ENCODE peak calls at places on chromosomes 1 and 21, in six cellular contexts. One of them, this sample, is unnamed.

GRCh38 chr1:167357305-167357704 is 136.6 kb downstream of the POU2F1 start:
- DNase-seq in DND-41: no peak
- DNase-seq in fibroblast of lung: no peak
- DNase-seq in hepatocyte: no peak
- DNase-seq in PC-3: no peak
- DNase-seq in astrocyte: no peak
- DNase-seq in this sample: no peak

GRCh38 chr1:94947453-94947852 is 20.5 kb upstream of the CNN3 start:
- DNase-seq in DND-41: no peak
- DNase-seq in fibroblast of lung: peak; percentile 93
- DNase-seq in hepatocyte: peak; percentile 33
- DNase-seq in PC-3: no peak
- DNase-seq in astrocyte: peak; percentile 91
- DNase-seq in this sample: no peak

GRCh38 chr1:67830226-67830625 is 3.0 kb downstream of the GNG12 start:
- DNase-seq in DND-41: no peak
- DNase-seq in fibroblast of lung: peak; percentile 54
- DNase-seq in hepatocyte: no peak
- DNase-seq in PC-3: peak; percentile 52
- DNase-seq in astrocyte: peak; percentile 41
- DNase-seq in this sample: no peak

GRCh38 chr1:32240140-32240951 is 6.7 kb upstream of the FAM167B start:
- DNase-seq in DND-41: no peak
- DNase-seq in fibroblast of lung: peak; percentile 58
- DNase-seq in hepatocyte: peak; percentile 77
- DNase-seq in PC-3: peak; percentile 75
- DNase-seq in astrocyte: peak; percentile 27
- DNase-seq in this sample: peak; percentile 63

GRCh38 chr1:221840511-221841243 is 98.8 kb upstream of the DUSP10 start:
- DNase-seq in DND-41: no peak
- DNase-seq in fibroblast of lung: no peak
- DNase-seq in hepatocyte: no peak
- DNase-seq in PC-3: no peak
- DNase-seq in astrocyte: no peak
- DNase-seq in this sample: no peak

GRCh38 chr1:170714163-170714562 is 50.2 kb downstream of the PRRX1 start:
- DNase-seq in DND-41: no peak
- DNase-seq in fibroblast of lung: no peak
- DNase-seq in hepatocyte: no peak
- DNase-seq in PC-3: no peak
- DNase-seq in astrocyte: no peak
- DNase-seq in this sample: peak; percentile 91

GRCh38 chr1:23389846-23390321 is 20.2 kb upstream of the ZNF436 start:
- DNase-seq in DND-41: no peak
- DNase-seq in fibroblast of lung: no peak
- DNase-seq in hepatocyte: no peak
- DNase-seq in PC-3: no peak
- DNase-seq in astrocyte: no peak
- DNase-seq in this sample: no peak

GRCh38 chr21:29217818-29218252 is 80.9 kb upstream of the BACH1 start:
- DNase-seq in DND-41: no peak
- DNase-seq in fibroblast of lung: peak; percentile 97
- DNase-seq in hepatocyte: peak; percentile 27
- DNase-seq in PC-3: peak; percentile 98
- DNase-seq in astrocyte: peak; percentile 97
- DNase-seq in this sample: peak; percentile 61

GRCh38 chr1:47431534-47431933 is 6.3 kb upstream of the FOXD2 start:
- DNase-seq in DND-41: no peak
- DNase-seq in fibroblast of lung: peak; percentile 59
- DNase-seq in hepatocyte: no peak
- DNase-seq in PC-3: no peak
- DNase-seq in astrocyte: peak; percentile 36
- DNase-seq in this sample: no peak

GRCh38 chr1:47433453-47434050 is 4.3 kb upstream of the FOXD2 start:
- DNase-seq in DND-41: no peak
- DNase-seq in fibroblast of lung: no peak
- DNase-seq in hepatocyte: no peak
- DNase-seq in PC-3: no peak
- DNase-seq in astrocyte: no peak
- DNase-seq in this sample: no peak

GRCh38 chr1:47433037-47433421 is 4.8 kb upstream of the FOXD2 start:
- DNase-seq in DND-41: no peak
- DNase-seq in fibroblast of lung: no peak
- DNase-seq in hepatocyte: no peak
- DNase-seq in PC-3: no peak
- DNase-seq in astrocyte: no peak
- DNase-seq in this sample: no peak

GRCh38 chr1:47434051-47434842 is 3.6 kb upstream of the FOXD2 start:
- DNase-seq in DND-41: no peak
- DNase-seq in fibroblast of lung: peak; percentile 46
- DNase-seq in hepatocyte: peak; percentile 57
- DNase-seq in PC-3: peak; percentile 56
- DNase-seq in astrocyte: peak; percentile 34
- DNase-seq in this sample: peak; percentile 67

DNA sequence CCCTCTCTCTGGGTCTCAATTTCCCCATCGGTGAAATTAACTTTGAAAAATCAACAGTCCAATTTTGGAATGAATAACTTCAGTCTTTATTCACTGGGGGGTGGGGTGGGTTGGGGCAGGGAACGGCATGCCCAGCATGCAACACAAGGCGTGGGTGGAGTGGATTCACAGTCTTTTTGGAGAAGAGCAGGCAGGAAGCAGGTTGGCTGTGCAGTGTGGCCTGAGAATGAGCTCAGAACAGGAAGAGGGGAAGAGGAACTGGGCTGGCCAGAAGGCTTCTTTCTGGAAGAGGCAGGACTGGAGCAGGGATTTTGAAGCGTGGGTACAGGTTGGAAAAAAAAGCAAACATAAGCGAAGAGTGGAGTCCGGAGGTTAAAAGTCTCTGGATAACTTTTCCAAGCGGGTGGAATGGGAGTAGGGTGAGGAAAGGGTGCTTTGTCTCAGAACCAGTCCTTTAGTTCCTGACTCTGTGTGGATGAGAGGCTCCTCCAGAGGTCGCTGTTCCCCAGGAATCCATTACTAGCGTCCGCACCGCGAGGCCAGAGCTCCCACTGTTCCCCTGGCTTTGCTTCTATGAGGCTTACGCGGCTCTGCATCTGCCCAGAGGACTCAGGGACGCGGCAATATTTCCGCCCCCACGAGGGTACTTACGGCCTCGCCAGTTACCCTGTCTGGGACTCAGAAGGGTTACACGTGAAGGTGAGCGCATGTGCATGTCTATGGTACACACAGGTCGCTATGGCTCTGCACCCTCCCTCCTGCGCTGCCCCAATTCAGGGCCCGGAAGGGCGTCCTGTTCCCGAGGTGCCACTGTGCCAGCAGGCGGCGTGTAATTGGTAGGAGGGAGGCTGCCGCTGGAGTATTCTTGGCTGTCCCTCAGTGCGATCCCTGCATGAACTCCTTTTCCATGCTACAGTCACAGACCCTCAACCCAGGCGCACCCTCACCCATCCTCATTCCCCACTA is 5.5 kb upstream of the FOXD2 start:
- DNase-seq in DND-41: no peak
- DNase-seq in fibroblast of lung: peak; percentile 56
- DNase-seq in hepatocyte: peak; percentile 93
- DNase-seq in PC-3: peak; percentile 69
- DNase-seq in astrocyte: peak; percentile 30
- DNase-seq in this sample: peak; percentile 87
- TF ChIP-seq EZH2 in DND-41: no peak
- TF ChIP-seq EZH2 in fibroblast of lung: no peak
- TF ChIP-seq EZH2 in hepatocyte: no peak
- TF ChIP-seq EZH2 in PC-3: no peak
- TF ChIP-seq EZH2 in astrocyte: peak; percentile 65
- TF ChIP-seq EZH2 in this sample: no peak

GRCh38 chr1:161709373-161709772 is 2.3 kb downstream of the FCRLA start:
- DNase-seq in DND-41: no peak
- DNase-seq in fibroblast of lung: no peak
- DNase-seq in hepatocyte: no peak
- DNase-seq in PC-3: no peak
- DNase-seq in astrocyte: no peak
- DNase-seq in this sample: no peak

GRCh38 chr1:161705537-161705936 is 1.5 kb upstream of the FCRLA start:
- DNase-seq in DND-41: no peak
- DNase-seq in fibroblast of lung: no peak
- DNase-seq in hepatocyte: no peak
- DNase-seq in PC-3: no peak
- DNase-seq in astrocyte: no peak
- DNase-seq in this sample: no peak

GRCh38 chr1:161707503-161707902 is 474 bp downstream of the FCRLA start:
- DNase-seq in DND-41: no peak
- DNase-seq in fibroblast of lung: no peak
- DNase-seq in hepatocyte: no peak
- DNase-seq in PC-3: no peak
- DNase-seq in astrocyte: no peak
- DNase-seq in this sample: no peak

GRCh38 chr1:161706116-161706482 is 930 bp upstream of the FCRLA start:
- DNase-seq in DND-41: no peak
- DNase-seq in fibroblast of lung: peak; percentile 78
- DNase-seq in hepatocyte: no peak
- DNase-seq in PC-3: no peak
- DNase-seq in astrocyte: peak; percentile 72
- DNase-seq in this sample: peak; percentile 43

DNA sequence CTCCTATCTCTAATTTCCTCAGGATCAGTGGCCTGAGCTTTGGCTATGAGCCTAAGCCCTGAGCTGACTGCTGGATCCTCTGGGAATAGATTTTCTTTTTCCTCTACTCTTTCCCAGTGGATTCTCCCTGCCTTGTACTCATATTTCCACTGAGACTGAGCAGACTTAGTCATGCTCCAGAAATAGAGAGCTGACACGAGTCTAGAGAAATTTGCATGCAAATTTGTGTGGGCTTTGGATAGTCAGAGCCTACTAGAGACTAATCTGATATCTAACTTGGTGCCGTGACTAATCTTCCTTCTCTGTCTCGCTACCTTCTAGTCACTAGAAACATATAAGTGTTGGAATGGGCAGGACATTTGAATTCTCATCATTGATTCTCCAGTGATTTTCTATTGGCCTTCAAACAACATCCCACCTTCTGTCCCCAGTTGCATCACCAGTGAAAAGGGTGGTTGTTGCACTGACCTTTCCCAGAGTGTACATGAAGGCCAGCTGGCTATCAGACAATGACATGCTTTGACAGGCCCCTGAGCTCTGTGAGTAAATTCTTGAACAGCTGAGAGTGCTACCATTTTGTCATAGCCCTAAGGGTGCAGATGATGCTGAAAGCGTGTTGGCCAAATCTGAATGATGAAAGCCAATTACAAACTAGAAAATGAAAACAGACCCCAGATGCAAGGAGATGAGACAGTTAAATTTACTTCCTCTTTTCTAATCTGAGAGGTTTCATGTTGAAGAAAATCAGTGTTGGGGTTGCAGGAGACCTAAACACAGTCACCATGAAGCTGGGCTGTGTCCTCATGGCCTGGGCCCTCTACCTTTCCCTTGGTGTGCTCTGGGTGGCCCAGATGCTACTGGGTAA is at the start of gene FCRLA:
- DNase-seq in DND-41: no peak
- DNase-seq in fibroblast of lung: peak; percentile 97
- DNase-seq in hepatocyte: peak; percentile 34
- DNase-seq in PC-3: peak; percentile 68
- DNase-seq in astrocyte: peak; percentile 96
- DNase-seq in this sample: peak; percentile 64
- H3K4me3 ChIP-seq in DND-41: no peak within 1 kb of the TSS
- H3K4me3 ChIP-seq in fibroblast of lung: no peak within 1 kb of the TSS
- H3K4me3 ChIP-seq in hepatocyte: no peak within 1 kb of the TSS
- H3K4me3 ChIP-seq in PC-3: no peak within 1 kb of the TSS
- H3K4me3 ChIP-seq in astrocyte: no peak within 1 kb of the TSS
- H3K4me3 ChIP-seq in this sample: no peak within 1 kb of the TSS

GRCh38 chr1:3391711-3392110 is 62.8 kb upstream of the ARHGEF16 start:
- DNase-seq in DND-41: no peak
- DNase-seq in fibroblast of lung: no peak
- DNase-seq in hepatocyte: no peak
- DNase-seq in PC-3: no peak
- DNase-seq in astrocyte: no peak
- DNase-seq in this sample: no peak

GRCh38 chr1:3390291-3390690 is 64.2 kb upstream of the ARHGEF16 start:
- DNase-seq in DND-41: no peak
- DNase-seq in fibroblast of lung: no peak
- DNase-seq in hepatocyte: no peak
- DNase-seq in PC-3: no peak
- DNase-seq in astrocyte: no peak
- DNase-seq in this sample: no peak

GRCh38 chr1:3396411-3396810 is 58.1 kb upstream of the ARHGEF16 start:
- DNase-seq in DND-41: no peak
- DNase-seq in fibroblast of lung: no peak
- DNase-seq in hepatocyte: no peak
- DNase-seq in PC-3: no peak
- DNase-seq in astrocyte: no peak
- DNase-seq in this sample: no peak

GRCh38 chr1:3393987-3394920 is 60.2 kb upstream of the ARHGEF16 start:
- DNase-seq in DND-41: no peak
- DNase-seq in fibroblast of lung: no peak
- DNase-seq in hepatocyte: no peak
- DNase-seq in PC-3: no peak
- DNase-seq in astrocyte: no peak
- DNase-seq in this sample: no peak

GRCh38 chr1:3393024-3393986 is 61.2 kb upstream of the ARHGEF16 start:
- DNase-seq in DND-41: no peak
- DNase-seq in fibroblast of lung: no peak
- DNase-seq in hepatocyte: peak; percentile 64
- DNase-seq in PC-3: no peak
- DNase-seq in astrocyte: no peak
- DNase-seq in this sample: no peak
- TF ChIP-seq EZH2 in DND-41: no peak
- TF ChIP-seq EZH2 in fibroblast of lung: peak; percentile 35
- TF ChIP-seq EZH2 in hepatocyte: peak; percentile 52
- TF ChIP-seq EZH2 in PC-3: peak; percentile 92
- TF ChIP-seq EZH2 in astrocyte: peak; percentile 62
- TF ChIP-seq EZH2 in this sample: peak; percentile 98

GRCh38 chr1:6584126-6585080 is 4.6 kb downstream of the ZBTB48 start:
- DNase-seq in DND-41: no peak
- DNase-seq in fibroblast of lung: no peak
- DNase-seq in hepatocyte: no peak
- DNase-seq in PC-3: no peak
- DNase-seq in astrocyte: no peak
- DNase-seq in this sample: peak; percentile 35

GRCh38 chr1:6581561-6582305 is 1.9 kb downstream of the ZBTB48 start:
- DNase-seq in DND-41: no peak
- DNase-seq in fibroblast of lung: peak; percentile 45
- DNase-seq in hepatocyte: peak; percentile 30
- DNase-seq in PC-3: peak; percentile 63
- DNase-seq in astrocyte: no peak
- DNase-seq in this sample: no peak

GRCh38 chr1:6580119-6580587 is 359 bp downstream of the ZBTB48 start:
- DNase-seq in DND-41: no peak
- DNase-seq in fibroblast of lung: no peak
- DNase-seq in hepatocyte: no peak
- DNase-seq in PC-3: no peak
- DNase-seq in astrocyte: no peak
- DNase-seq in this sample: no peak

GRCh38 chr1:6580588-6581270 is 935 bp downstream of the ZBTB48 start:
- DNase-seq in DND-41: no peak
- DNase-seq in fibroblast of lung: no peak
- DNase-seq in hepatocyte: peak; percentile 40
- DNase-seq in PC-3: peak; percentile 40
- DNase-seq in astrocyte: no peak
- DNase-seq in this sample: peak; percentile 52

DNA sequence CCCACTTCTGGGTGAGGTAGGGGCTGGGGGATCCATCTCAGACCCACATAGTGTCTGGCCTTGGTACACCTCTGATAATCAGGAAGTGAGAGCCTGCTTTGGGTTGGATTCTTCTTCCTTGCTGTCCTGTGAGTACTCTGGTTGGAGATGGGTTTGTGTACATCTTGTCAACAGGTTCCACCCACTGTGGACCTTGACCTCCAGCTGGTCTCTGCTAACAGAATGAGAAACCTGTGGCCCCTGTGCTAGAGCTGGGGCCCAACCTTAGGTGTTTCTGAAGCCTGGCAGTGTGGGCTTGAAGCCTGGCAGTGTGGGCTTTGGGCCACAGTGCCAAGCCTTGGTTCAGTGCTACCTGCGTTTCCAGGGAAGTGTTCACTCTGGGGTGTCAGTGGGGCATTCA is 2.6 kb downstream of the ZBTB48 start:
- DNase-seq in DND-41: no peak
- DNase-seq in fibroblast of lung: no peak
- DNase-seq in hepatocyte: peak; percentile 82
- DNase-seq in PC-3: no peak
- DNase-seq in astrocyte: no peak
- DNase-seq in this sample: no peak
- H3K4me3 ChIP-seq in DND-41: no peak overlapping the region
- H3K4me3 ChIP-seq in fibroblast of lung: no peak overlapping the region
- H3K4me3 ChIP-seq in hepatocyte: no peak overlapping the region
- H3K4me3 ChIP-seq in PC-3: peak overlapping the region; percentile 92
- H3K4me3 ChIP-seq in astrocyte: no peak overlapping the region
- H3K4me3 ChIP-seq in this sample: no peak overlapping the region